ENCODE peak calls at places on chromosomes 4 and X, in five cellular contexts. Y, L, I, E and U are unnamed samples.

GRCh38 chr4:4480685-4481393 is 61.0 kb downstream of the STX18 start:
- DNase-seq in E (no peak), L (peak), I (no peak), Y (peak), U (peak)

GRCh38 chr4:19983072-19983471 is 268.6 kb upstream of the SLIT2 start:
- DNase-seq in I (no peak), Y (peak), L (peak), E (no peak), U (peak)

GRCh38 chr4:78749258-78749971 is 26.7 kb upstream of the BMP2K start:
- DNase-seq in L (no peak), I (no peak), Y (peak), E (no peak), U (no peak)

GRCh38 chrX:44002569-44002968 is 29.4 kb upstream of the NDP start:
- DNase-seq in E (no peak), Y (no peak), I (no peak), L (peak), U (no peak)

GRCh38 chrX:8738588-8739189 is 6.8 kb upstream of the ANOS1 start:
- DNase-seq in L (peak), I (no peak), Y (peak), E (peak), U (peak)

GRCh38 chr4:19832388-19832787 is 419.3 kb upstream of the SLIT2 start:
- DNase-seq in Y (peak), L (peak), E (no peak), I (no peak), U (peak)

GRCh38 chrX:123477673-123478072 is 255.2 kb downstream of the THOC2 start:
- DNase-seq in E (no peak), I (no peak), Y (no peak), L (no peak), U (no peak)

GRCh38 chr4:98314791-98315565 is 53.8 kb downstream of the RAP1GDS1 start:
- DNase-seq in Y (peak), E (no peak), I (no peak), L (peak), U (peak)

GRCh38 chr4:76904646-76905190 is 6.8 kb upstream of the SOWAHB start:
- DNase-seq in Y (no peak), I (no peak), E (no peak), L (no peak), U (no peak)

GRCh38 chr4:179307297-179308136 is 1865.3 kb upstream of the AGA start:
- DNase-seq in E (no peak), L (peak), I (no peak), Y (peak), U (peak)

GRCh38 chrX:45191383-45191782 is 9.3 kb downstream of the DIPK2B start:
- DNase-seq in E (no peak), L (no peak), Y (no peak), I (no peak), U (no peak)

GRCh38 chr4:164871673-164872072 is 5.3 kb upstream of the APELA start:
- DNase-seq in I (no peak), E (no peak), L (no peak), Y (no peak), U (no peak)

GRCh38 chrX:7159132-7159861 is 11.3 kb upstream of the PUDP start:
- DNase-seq in E (no peak), L (peak), I (no peak), Y (peak), U (no peak)

GRCh38 chr4:142493255-142493976 is 352.7 kb downstream of the INPP4B start:
- DNase-seq in L (peak), E (no peak), I (no peak), Y (no peak), U (peak)

GRCh38 chrX:11329016-11329415 is 35.8 kb downstream of the AMELX start:
- DNase-seq in Y (peak), E (no peak), I (no peak), L (peak), U (peak)

GRCh38 chr4:176001171-176002006 is 64.3 kb upstream of the WDR17 start:
- DNase-seq in E (peak), I (no peak), Y (peak), L (peak), U (peak)

GRCh38 chr4:519885-520595 is 21.0 kb downstream of the PIGG start:
- DNase-seq in Y (no peak), L (no peak), I (no peak), E (no peak), U (no peak)

GRCh38 chr4:16889945-16890344 is 8.5 kb downstream of the LDB2 start:
- DNase-seq in Y (no peak), E (no peak), I (no peak), L (no peak), U (no peak)

GRCh38 chrX:122004127-122004526 is 956.7 kb downstream of the GLUD2 start:
- DNase-seq in L (no peak), Y (no peak), I (no peak), E (no peak), U (no peak)

GRCh38 chrX:68695206-68695845 is 47.9 kb downstream of the STARD8 start:
- DNase-seq in Y (no peak), L (no peak), E (no peak), I (no peak), U (no peak)

GRCh38 chr4:8538703-8539567 is 41.3 kb upstream of the GPR78 start:
- DNase-seq in E (peak), I (no peak), L (peak), Y (peak), U (peak)

GRCh38 chr4:3465698-3466671 is 2.9 kb downstream of the DOK7 start:
- DNase-seq in I (no peak), E (peak), L (peak), Y (no peak), U (no peak)

GRCh38 chr4:22458112-22458511 is 57.8 kb downstream of the ADGRA3 start:
- DNase-seq in L (peak), E (peak), Y (no peak), I (no peak), U (no peak)

GRCh38 chrX:119870626-119871131 is 854 bp downstream of the RNF113A start:
- DNase-seq in L (no peak), E (peak), Y (no peak), I (no peak), U (peak)

GRCh38 chr4:112604590-112604989 is 32.1 kb downstream of the ZGRF1 start:
- DNase-seq in L (peak), E (no peak), I (no peak), Y (peak), U (peak)

GRCh38 chrX:107716045-107716684 is 59.4 kb downstream of the TSC22D3 start:
- DNase-seq in L (no peak), Y (peak), I (peak), E (no peak), U (peak)

GRCh38 chr4:40058121-40058520 is 1.5 kb downstream of the N4BP2 start:
- DNase-seq in L (peak), I (no peak), E (no peak), Y (no peak), U (no peak)

GRCh38 chr4:40057540-40058091 is 966 bp downstream of the N4BP2 start:
- DNase-seq in L (peak), I (peak), Y (peak), E (peak), U (peak)

GRCh38 chr4:40056722-40057539 is at the start of gene N4BP2:
- DNase-seq in Y (peak), E (peak), L (peak), I (peak), U (peak)

GRCh38 chr4:40055379-40055872 is 1.2 kb upstream of the N4BP2 start:
- DNase-seq in I (no peak), Y (no peak), L (no peak), E (no peak), U (no peak)

DNA sequence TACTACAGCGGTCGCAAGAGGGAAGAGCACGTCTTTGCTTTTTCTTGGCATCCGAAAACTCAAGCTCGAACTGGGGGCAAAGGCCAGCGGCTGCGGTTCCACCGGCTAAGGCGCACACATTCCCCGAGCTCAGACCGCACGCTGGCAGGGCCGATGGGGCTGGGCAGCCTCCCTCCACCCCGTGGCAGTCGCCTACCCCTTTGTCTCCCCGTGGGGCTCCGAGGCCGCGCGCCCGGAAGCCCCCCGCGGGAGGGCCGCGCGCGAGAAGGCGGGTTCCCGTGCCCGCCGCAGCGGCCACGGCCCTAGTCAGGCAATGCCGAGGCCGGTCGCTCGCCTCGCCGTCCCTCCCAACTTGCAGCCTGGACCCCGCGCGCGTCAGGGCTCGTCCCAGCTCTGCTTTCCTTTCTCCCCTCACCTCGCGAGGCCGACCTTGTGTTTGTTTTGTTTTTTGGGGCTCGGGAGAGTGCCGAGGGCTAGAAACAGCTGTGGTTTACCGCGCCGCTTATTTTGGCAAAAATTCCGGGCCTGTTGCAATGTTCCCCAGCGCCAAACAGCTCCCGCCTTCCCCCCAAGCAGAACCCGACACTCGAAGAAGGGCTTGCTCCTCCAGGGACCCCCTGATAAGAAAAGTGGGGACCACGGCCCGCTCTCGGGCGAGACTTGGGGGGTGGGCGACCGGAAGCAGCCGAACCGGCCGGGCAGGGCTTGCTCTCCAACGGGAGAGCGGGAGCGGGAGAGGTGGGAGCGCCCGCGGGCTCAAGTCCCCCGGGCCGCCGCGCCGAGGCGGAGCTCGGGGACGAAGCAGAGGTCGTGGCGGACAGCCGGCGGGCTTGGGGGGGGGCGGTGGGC is 553 bp upstream of the N4BP2 start:
- DNase-seq in Y (peak), I (peak), L (peak), E (peak), U (peak)
- TF ChIP-seq CTCF in Y (peak), I (no peak), L (no peak), E (no peak), U (peak)

DNA sequence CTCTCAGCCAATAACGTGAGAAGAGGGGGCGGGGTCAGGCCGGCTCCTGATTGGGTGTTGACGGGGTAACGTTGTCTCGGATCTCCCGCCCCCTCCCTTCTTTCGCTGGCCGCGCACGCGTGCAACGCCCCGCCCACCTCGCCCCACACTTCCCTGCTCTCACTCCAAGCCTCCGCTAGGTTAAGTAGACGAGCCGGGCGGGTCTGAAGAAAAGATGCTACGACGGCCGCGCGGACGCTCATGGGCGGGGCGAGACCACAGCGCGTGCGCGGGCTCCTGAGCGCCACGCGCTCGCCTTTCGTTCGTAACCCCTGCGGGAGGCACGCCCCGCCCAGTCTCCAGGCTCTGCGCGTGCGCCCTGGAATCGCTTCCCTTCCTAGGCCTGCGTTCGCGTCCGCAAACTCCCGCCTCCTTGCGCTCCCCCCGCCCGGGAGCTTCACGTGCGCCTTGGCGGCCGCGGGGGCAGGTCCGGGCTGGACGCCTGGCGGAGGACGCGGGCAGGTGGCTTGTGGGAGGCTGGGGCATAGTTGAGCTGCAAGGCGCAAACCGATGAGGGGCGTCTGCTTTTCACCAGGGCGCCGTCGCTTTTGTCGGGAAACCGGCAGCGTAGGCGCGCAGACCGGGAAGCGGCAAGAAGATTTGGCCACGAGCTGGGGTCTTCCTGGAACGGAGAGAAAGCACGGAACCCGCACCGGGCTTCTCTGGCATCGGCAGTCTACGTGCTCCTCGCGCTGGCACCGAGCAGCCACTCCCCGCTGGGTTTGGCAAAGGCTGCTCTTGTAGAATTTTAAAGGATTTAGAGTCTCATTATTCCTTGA is 467 bp upstream of the PGRMC2 start:
- DNase-seq in L (peak), E (peak), I (peak), Y (peak), U (peak)
- TF ChIP-seq CTCF in L (no peak), E (peak), I (peak), Y (peak), U (peak)

DNA sequence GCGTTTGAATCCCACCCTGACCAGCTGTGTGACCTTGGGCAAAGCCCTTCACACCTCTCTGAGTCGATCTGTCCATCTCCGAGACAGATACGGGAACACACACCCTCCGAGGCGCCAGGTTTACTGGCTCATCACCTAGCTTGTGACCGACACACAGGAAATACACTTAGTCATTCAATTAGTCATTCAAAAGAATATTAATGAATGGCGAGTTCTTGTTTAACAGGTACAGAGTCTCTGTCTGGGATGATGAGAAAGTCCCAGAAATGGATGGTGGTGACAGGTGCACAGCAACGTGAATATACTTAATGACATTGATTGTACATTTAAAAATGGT is 80.6 kb downstream of the PPP2R2C start:
- DNase-seq in L (no peak), Y (no peak), E (no peak), I (no peak), U (no peak)
- TF ChIP-seq CTCF in L (no peak), Y (no peak), E (no peak), I (no peak), U (no peak)

GRCh38 chr4:72909461-72909860 is 160.1 kb downstream of the COX18 start:
- DNase-seq in L (no peak), E (no peak), I (no peak), Y (peak), U (no peak)
- TF ChIP-seq CTCF in L (no peak), E (no peak), I (peak), Y (peak), U (peak)